ENCODE peak calls at places on chromosomes 6 and 20, in eight cellular contexts. V is tibial nerve, R is choroid plexus epithelial cell, K is AG04449, D is mammary epithelial cell, Y is NCI-H1417, B is progenitor cell of endocrine pancreas, T is right cardiac atrium. Z is an unnamed sample.

GRCh38 chr6:8014947-8015346 is 49.2 kb downstream of the BLOC1S5 start:
- DNase-seq in V (no peak), R (no peak), K (no peak), D (no peak), Y (no peak), B (no peak), T (no peak), Z (no peak)

GRCh38 chr20:14918281-14918680 is 580.9 kb upstream of the FLRT3 start:
- DNase-seq in V (no peak), R (no peak), K (no peak), D (no peak), Y (no peak), B (no peak), T (no peak), Z (no peak)

GRCh38 chr20:19992996-19993908 is 23.9 kb upstream of the NAA20 start:
- DNase-seq in V (no peak), R (peak), K (peak), D (peak), Y (no peak), B (no peak), T (peak), Z (peak)

GRCh38 chr20:56914532-56914931 is 285.4 kb downstream of the TFAP2C start:
- DNase-seq in V (no peak), R (no peak), K (no peak), D (no peak), Y (no peak), B (no peak), T (no peak), Z (no peak)

GRCh38 chr6:37519461-37519860 is 19.8 kb upstream of the CCDC167 start:
- DNase-seq in V (no peak), R (no peak), K (no peak), D (no peak), Y (no peak), B (no peak), T (no peak), Z (no peak)

GRCh38 chr20:45020236-45020886 is 54.0 kb downstream of the STK4 start:
- DNase-seq in V (no peak), R (peak), K (no peak), D (peak), Y (peak), B (no peak), T (no peak), Z (no peak)

GRCh38 chr6:18302561-18303439 is 38.5 kb upstream of the DEK start:
- DNase-seq in V (no peak), R (peak), K (no peak), D (no peak), Y (peak), B (no peak), T (no peak), Z (no peak)

GRCh38 chr20:24653306-24653705 is 183.9 kb downstream of the SYNDIG1 start:
- DNase-seq in V (no peak), R (no peak), K (no peak), D (no peak), Y (no peak), B (no peak), T (no peak), Z (no peak)

GRCh38 chr6:24122139-24122538 is 3.9 kb upstream of the NRSN1 start:
- DNase-seq in V (no peak), R (no peak), K (no peak), D (no peak), Y (peak), B (no peak), T (no peak), Z (no peak)

Z was measured in non-pigmented ciliary epithelial cell.